ENCODE peak calls at places on chromosomes 2 and 18, in four cellular contexts. Q is HCT116, W is H1, K is GM12878. S is an unnamed sample.

GRCh38 chr2:155748126-155748525 is 584.4 kb downstream of the NR4A2 start:
- DNase-seq in Q (no peak), W (no peak), K (no peak), S (no peak)

GRCh38 chr2:69750246-69750645 is 8.3 kb downstream of the ANXA4 start:
- DNase-seq in Q (no peak), W (peak; percentile 7), K (no peak), S (no peak)

GRCh38 chr2:133736674-133737073 is 168.4 kb upstream of the NCKAP5 start:
- DNase-seq in Q (no peak), W (no peak), K (no peak), S (no peak)

GRCh38 chr18:11955299-11956029 is 25.8 kb upstream of the IMPA2 start:
- DNase-seq in Q (no peak), W (no peak), K (no peak), S (peak; percentile 64)

GRCh38 chr2:216030210-216030609 is 16.9 kb upstream of the MREG start:
- DNase-seq in Q (no peak), W (no peak), K (no peak), S (no peak)

GRCh38 chr18:33923980-33924379 is 300.7 kb downstream of the NOL4 start:
- DNase-seq in Q (no peak), W (no peak), K (no peak), S (no peak)

GRCh38 chr2:219228745-219229374 is 576 bp downstream of the ATG9A start:
- DNase-seq in Q (no peak), W (no peak), K (no peak), S (peak; percentile 73)

GRCh38 chr18:13989209-13989608 is 73.9 kb upstream of the MC2R start:
- DNase-seq in Q (no peak), W (no peak), K (no peak), S (no peak)

GRCh38 chr2:163779970-163780597 is 44.3 kb upstream of the FIGN start:
- DNase-seq in Q (no peak), W (no peak), K (no peak), S (no peak)

GRCh38 chr2:174286172-174286571 is 37.8 kb upstream of the OLA1 start:
- DNase-seq in Q (no peak), W (no peak), K (no peak), S (no peak)

GRCh38 chr18:42275138-42275535 is 320.1 kb downstream of the PIK3C3 start:
- DNase-seq in Q (no peak), W (no peak), K (no peak), S (no peak)

GRCh38 chr2:35973132-35973736 is 382.3 kb upstream of the CRIM1 start:
- DNase-seq in Q (no peak), W (no peak), K (no peak), S (no peak)

DNA sequence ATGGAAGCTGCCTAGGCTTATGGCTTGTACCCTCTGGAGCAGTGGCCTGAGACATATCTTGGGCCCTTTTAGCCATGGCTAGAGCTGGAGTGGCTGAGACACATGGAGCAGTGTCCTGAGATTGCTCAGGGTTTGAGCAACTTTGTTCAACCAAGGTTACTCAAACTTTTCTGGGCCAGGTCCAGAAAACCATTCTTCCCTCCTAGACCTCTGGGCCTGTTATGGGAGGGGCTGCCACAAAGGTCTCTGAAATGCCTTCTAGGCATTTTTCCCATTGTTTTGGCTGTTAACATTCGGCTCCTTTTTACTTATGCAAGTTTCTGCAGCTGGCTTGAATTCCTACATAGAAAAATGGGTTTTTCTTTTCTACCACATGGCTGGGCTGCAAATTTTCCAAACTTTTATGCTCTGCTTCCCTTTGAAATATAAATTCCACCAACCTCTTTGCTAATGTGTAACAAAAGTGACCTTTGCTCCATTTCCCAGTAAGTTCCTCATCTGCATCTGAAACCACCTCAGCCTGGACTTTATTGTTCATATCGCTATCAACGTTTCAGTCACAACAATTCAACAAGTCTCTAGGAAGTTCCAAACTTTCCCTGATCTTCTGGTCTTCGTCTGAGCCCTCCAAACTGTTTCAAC is 84.9 kb upstream of the MAP4K3 start:
- DNase-seq in Q (no peak), W (no peak), K (no peak), S (no peak)
- TF ChIP-seq EGR1 in Q (no peak), W (no peak), K (no peak), S (no peak)

DNA sequence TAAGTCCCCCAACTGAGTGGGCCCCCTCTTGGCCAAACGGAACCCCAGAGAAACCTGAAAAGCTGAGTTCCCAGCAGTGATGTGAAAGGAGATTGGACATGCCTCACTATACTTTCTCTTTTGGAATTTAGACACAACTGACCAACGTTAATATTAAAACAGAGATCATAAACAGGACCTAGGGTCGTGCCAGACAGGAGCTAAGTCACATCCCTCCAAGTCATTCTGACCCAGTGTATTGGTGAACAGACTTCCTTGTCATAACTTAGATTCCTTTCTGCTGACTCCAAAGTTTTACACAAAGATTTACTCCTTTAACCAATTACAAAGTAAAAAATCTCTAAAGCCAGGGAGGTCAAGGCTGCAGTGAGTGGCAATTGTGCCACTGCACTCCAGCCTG is 46.9 kb downstream of the UXS1 start:
- DNase-seq in Q (no peak), W (no peak), K (no peak), S (no peak)
- H3K4me1 ChIP-seq in Q (peaks cover 3% of the 10 kb centered on the region), W (peaks cover 5% of the 10 kb centered on the region), K (peaks cover 20% of the 10 kb centered on the region), S (no peaks in the 10 kb centered on the region)

GRCh38 chr18:51614967-51615571 is 417.6 kb upstream of the MEX3C start:
- DNase-seq in Q (no peak), W (no peak), K (no peak), S (no peak)
- TF ChIP-seq EGR1 in Q (no peak), W (no peak), K (no peak), S (no peak)

GRCh38 chr2:117855886-117856285 is 41.4 kb downstream of the DDX18 start:
- DNase-seq in Q (no peak), W (no peak), K (no peak), S (no peak)
- H3K4me1 ChIP-seq in Q (peaks cover 6% of the 10 kb centered on the region), W (no peaks in the 10 kb centered on the region), K (no peaks in the 10 kb centered on the region), S (peaks cover 6% of the 10 kb centered on the region)

GRCh38 chr2:135052997-135053474 is 944 bp downstream of the RAB3GAP1 start:
- DNase-seq in Q (no peak), W (no peak), K (no peak), S (no peak)
- TF ChIP-seq EGR1 in Q (no peak), W (no peak), K (no peak), S (no peak)

DNA sequence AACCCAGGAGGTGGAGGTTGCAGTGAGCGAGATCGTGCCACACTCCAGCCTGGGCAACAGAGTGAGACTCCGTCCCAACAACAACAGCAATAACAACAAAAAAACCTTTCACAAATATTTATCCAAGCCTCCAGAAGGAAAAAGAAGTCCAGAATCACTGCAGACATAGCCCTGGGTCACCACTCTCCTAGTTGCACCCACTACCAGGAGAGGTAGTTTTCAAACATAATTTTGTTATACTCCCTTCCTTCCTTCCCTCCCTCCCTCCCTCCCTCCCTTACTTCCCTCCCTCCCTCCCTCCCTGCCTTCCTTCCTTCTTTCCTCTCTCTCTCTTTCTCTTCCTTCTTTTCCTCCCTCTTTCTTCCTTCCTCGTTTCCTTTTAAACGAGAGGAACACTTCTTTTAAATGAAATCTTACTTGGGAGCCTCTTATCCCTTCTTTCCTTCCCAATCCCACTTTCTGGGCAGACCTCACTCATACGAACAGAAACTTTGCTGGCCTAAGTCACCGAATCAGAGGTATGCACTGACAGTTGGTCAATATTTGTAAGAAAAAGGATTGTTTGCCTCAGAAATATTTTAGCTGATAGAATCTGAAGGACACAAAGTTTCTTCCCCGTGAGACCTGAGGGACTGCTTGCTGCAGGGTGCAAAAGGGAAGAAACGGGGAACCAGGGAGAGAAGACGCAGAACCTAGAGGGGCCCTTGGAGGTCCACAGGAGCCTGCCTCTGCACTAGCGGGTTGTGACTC is 88.1 kb upstream of the AGAP1 start:
- DNase-seq in Q (no peak), W (no peak), K (no peak), S (no peak)
- H3K4me1 ChIP-seq in Q (no peaks in the 10 kb centered on the region), W (no peaks in the 10 kb centered on the region), K (no peaks in the 10 kb centered on the region), S (no peaks in the 10 kb centered on the region)

GRCh38 chr18:79440316-79440715 is 44.6 kb downstream of the NFATC1 start:
- DNase-seq in Q (no peak), W (no peak), K (no peak), S (no peak)

GRCh38 chr18:79439201-79440023 is 43.7 kb downstream of the NFATC1 start:
- DNase-seq in Q (no peak), W (no peak), K (no peak), S (peak; percentile 49)

GRCh38 chr18:79442508-79443221 is 46.9 kb downstream of the NFATC1 start:
- DNase-seq in Q (no peak), W (no peak), K (no peak), S (no peak)

GRCh38 chr18:79441261-79441819 is 45.6 kb downstream of the NFATC1 start:
- DNase-seq in Q (no peak), W (no peak), K (no peak), S (no peak)

GRCh38 chr18:79440728-79441127 is 45.0 kb downstream of the NFATC1 start:
- DNase-seq in Q (no peak), W (no peak), K (no peak), S (no peak)
- TF ChIP-seq EGR1 in Q (no peak), W (no peak), K (no peak), S (no peak)

GRCh38 chr18:62370386-62370785 is 45.3 kb downstream of the TNFRSF11A start:
- DNase-seq in Q (no peak), W (no peak), K (no peak), S (no peak)
- H3K4me1 ChIP-seq in Q (no peaks in the 10 kb centered on the region), W (no peaks in the 10 kb centered on the region), K (peaks cover 6% of the 10 kb centered on the region), S (no peaks in the 10 kb centered on the region)

GRCh38 chr2:239285932-239286230 is 114.9 kb downstream of the HDAC4 start:
- DNase-seq in Q (no peak), W (no peak), K (no peak), S (no peak)

GRCh38 chr2:239288237-239288636 is 112.6 kb downstream of the HDAC4 start:
- DNase-seq in Q (no peak), W (no peak), K (no peak), S (no peak)

GRCh38 chr2:239286901-239287300 is 113.9 kb downstream of the HDAC4 start:
- DNase-seq in Q (no peak), W (no peak), K (no peak), S (no peak)

GRCh38 chr2:239288951-239289481 is 111.8 kb downstream of the HDAC4 start:
- DNase-seq in Q (no peak), W (no peak), K (peak; percentile 52), S (peak; percentile 45)

GRCh38 chr2:239287461-239287860 is 113.4 kb downstream of the HDAC4 start:
- DNase-seq in Q (no peak), W (no peak), K (no peak), S (no peak)
- TF ChIP-seq EGR1 in Q (no peak), W (no peak), K (no peak), S (no peak)